ENCODE peak calls at places on chromosomes 2 and 18, in nine cellular contexts. C, W, L, M, S, P, N, Y and K are unnamed samples.

GRCh38 chr2:117856415-117857210 is 42.1 kb downstream of the DDX18 start:
- DNase-seq in M (no peak), Y (no peak), P (peak; percentile 94), W (no peak), C (no peak), N (no peak), L (no peak), S (no peak), K (no peak)

GRCh38 chr2:102376052-102376591 is 20.5 kb downstream of the IL18R1 start:
- DNase-seq in W (no peak), C (no peak), N (no peak), S (no peak), M (no peak), L (no peak), P (no peak), Y (no peak), K (no peak)

GRCh38 chr18:26089247-26090129 is 925 bp downstream of the SS18 start:
- DNase-seq in W (no peak), C (no peak), S (no peak), N (no peak), Y (peak; percentile 29), P (peak; percentile 43), L (peak; percentile 48), M (no peak), K (no peak)

GRCh38 chr18:51195602-51196115 is 1.8 kb downstream of the MEX3C start:
- DNase-seq in N (peak; percentile 40), P (peak; percentile 45), L (no peak), W (no peak), C (no peak), M (no peak), Y (no peak), S (no peak), K (no peak)

GRCh38 chr18:11553098-11553940 is 56.1 kb upstream of the SLC35G4 start:
- DNase-seq in M (peak; percentile 58), Y (no peak), S (no peak), W (no peak), L (no peak), C (no peak), P (peak; percentile 71), N (no peak), K (no peak)

GRCh38 chr2:120653026-120653425 is 82.6 kb upstream of the GLI2 start:
- DNase-seq in W (no peak), P (no peak), N (no peak), Y (no peak), L (no peak), M (no peak), C (no peak), S (no peak), K (no peak)

GRCh38 chr18:50560681-50561629 is 1.1 kb downstream of the MAPK4 start:
- DNase-seq in W (no peak), N (no peak), M (peak; percentile 50), Y (no peak), P (no peak), L (no peak), S (no peak), C (no peak), K (no peak)

GRCh38 chr2:219661955-219662395 is 34.5 kb downstream of the SLC4A3 start:
- DNase-seq in Y (no peak), S (no peak), N (no peak), M (no peak), L (no peak), C (no peak), P (peak; percentile 74), W (no peak), K (peak; percentile 15)

GRCh38 chr2:186477782-186478181 is 8.3 kb upstream of the ZC3H15 start:
- DNase-seq in N (no peak), Y (no peak), M (no peak), W (no peak), C (no peak), L (no peak), P (no peak), S (no peak), K (no peak)

GRCh38 chr2:149059822-149060221 is 21.3 kb downstream of the LYPD6B start:
- DNase-seq in P (no peak), W (no peak), Y (no peak), M (no peak), L (no peak), S (no peak), C (no peak), N (no peak), K (no peak)

GRCh38 chr2:191631754-191632153 is 46.2 kb upstream of the NABP1 start:
- DNase-seq in L (no peak), M (peak; percentile 48), C (no peak), Y (no peak), W (no peak), S (no peak), P (peak; percentile 86), N (peak; percentile 37), K (no peak)

GRCh38 chr2:143205106-143205764 is 76.0 kb downstream of the ARHGAP15 start:
- DNase-seq in W (no peak), L (no peak), M (no peak), Y (no peak), C (no peak), P (peak; percentile 15), S (no peak), N (no peak), K (no peak)

GRCh38 chr2:43212931-43213330 is 13.5 kb downstream of the ZFP36L2 start:
- DNase-seq in L (no peak), W (no peak), S (no peak), M (no peak), Y (peak; percentile 28), N (no peak), C (no peak), P (no peak), K (no peak)

GRCh38 chr2:58032016-58032750 is 14.4 kb upstream of the VRK2 start:
- DNase-seq in S (no peak), Y (no peak), C (no peak), W (no peak), N (no peak), P (no peak), M (no peak), L (no peak), K (no peak)

GRCh38 chr2:176680916-176681315 is 411.7 kb downstream of the MTX2 start:
- DNase-seq in W (no peak), P (peak; percentile 17), N (no peak), Y (no peak), C (no peak), M (no peak), S (no peak), L (no peak), K (no peak)

GRCh38 chr2:104856086-104856972 is 2.4 kb downstream of the POU3F3 start:
- DNase-seq in N (no peak), Y (no peak), L (peak; percentile 70), P (no peak), S (no peak), M (no peak), W (no peak), C (no peak), K (peak; percentile 63)

GRCh38 chr2:240570531-240571313 is 2.4 kb downstream of the RNPEPL1 start:
- DNase-seq in S (no peak), L (no peak), N (peak; percentile 25), Y (no peak), C (no peak), M (no peak), P (no peak), W (peak; percentile 31), K (no peak)

GRCh38 chr2:8171608-8172007 is 510.2 kb upstream of the ID2 start:
- DNase-seq in W (no peak), L (no peak), S (no peak), M (no peak), P (peak; percentile 39), C (no peak), Y (no peak), N (no peak), K (no peak)

GRCh38 chr2:108837198-108837597 is 50.6 kb downstream of the CCDC138 start:
- DNase-seq in N (no peak), L (no peak), P (no peak), C (no peak), M (no peak), Y (no peak), S (no peak), W (no peak), K (no peak)

GRCh38 chr18:6876646-6877045 is 147.1 kb downstream of the ARHGAP28 start:
- DNase-seq in L (no peak), N (no peak), M (no peak), W (no peak), Y (no peak), C (no peak), S (no peak), P (peak; percentile 18), K (no peak)

GRCh38 chr2:212107014-212107413 is 431.6 kb downstream of the ERBB4 start:
- DNase-seq in L (no peak), Y (no peak), C (no peak), P (no peak), N (no peak), W (no peak), M (no peak), S (no peak), K (no peak)

GRCh38 chr18:23067236-23067635 is 68.0 kb upstream of the CABLES1 start:
- DNase-seq in L (no peak), S (no peak), M (no peak), W (no peak), N (no peak), C (no peak), Y (no peak), P (no peak), K (no peak)

GRCh38 chr2:45826889-45827635 is 175.6 kb downstream of the PRKCE start:
- DNase-seq in W (no peak), M (no peak), S (no peak), L (no peak), P (peak; percentile 75), Y (no peak), C (no peak), N (no peak), K (no peak)

GRCh38 chr2:117087565-117088291 is 726.8 kb upstream of the DDX18 start:
- DNase-seq in C (no peak), W (no peak), Y (no peak), L (no peak), P (no peak), N (no peak), S (no peak), M (peak; percentile 50), K (no peak)

GRCh38 chr2:42314892-42315468 is 46.0 kb downstream of the COX7A2L start:
- DNase-seq in S (no peak), M (no peak), P (peak; percentile 91), C (no peak), Y (no peak), N (no peak), L (no peak), W (no peak), K (no peak)

GRCh38 chr18:34723143-34723542 is 13.0 kb downstream of the DTNA start:
- DNase-seq in M (no peak), P (no peak), W (no peak), L (no peak), Y (no peak), C (no peak), N (no peak), S (no peak), K (no peak)

GRCh38 chr2:4258563-4258962 is 555.2 kb downstream of the DCDC2C start:
- DNase-seq in M (no peak), L (no peak), N (no peak), Y (no peak), C (no peak), P (no peak), S (no peak), W (no peak), K (no peak)

GRCh38 chr18:61803393-61803792 is 89.4 kb downstream of the RNF152 start:
- DNase-seq in L (no peak), N (no peak), P (no peak), C (no peak), Y (no peak), W (no peak), M (no peak), S (no peak), K (no peak)

GRCh38 chr18:58937913-58938312 is 73.2 kb downstream of the ZNF532 start:
- DNase-seq in N (no peak), W (no peak), C (no peak), L (no peak), M (no peak), S (no peak), Y (no peak), P (no peak), K (no peak)

GRCh38 chr2:205188516-205189138 is 493.7 kb upstream of the NRP2 start:
- DNase-seq in P (peak; percentile 96), N (peak; percentile 43), L (no peak), W (no peak), C (no peak), S (no peak), M (no peak), Y (no peak), K (peak; percentile 53)

GRCh38 chr2:65055427-65056214 is 595 bp upstream of the CEP68 start:
- DNase-seq in M (no peak), Y (no peak), S (peak; percentile 34), C (no peak), N (peak; percentile 69), L (no peak), P (no peak), W (peak; percentile 74), K (no peak)